ENCODE peak calls at places on chromosomes 7 and 10, in five cellular contexts. Y is activated T-helper 1 cell treated with anti-CD3 and anti-CD28 coated beads, Interleukin-2, amount 50 U/mL, for 16 hours; S is cardiac muscle cell; K is T-cell; Q is esophagus muscularis mucosa. H is an unnamed sample.

GRCh38 chr7:44768663-44769361 is 20.2 kb downstream of the ZMIZ2 start:
- DNase-seq in Y (no peak), S (no peak), K (no peak), Q (no peak), H (no peak)

GRCh38 chr7:51611937-51612336 is 295.3 kb upstream of the COBL start:
- DNase-seq in Y (no peak), S (no peak), K (no peak), Q (no peak), H (no peak)

GRCh38 chr10:36038316-36038715 is 396.2 kb upstream of the FZD8 start:
- DNase-seq in Y (no peak), S (no peak), K (no peak), Q (no peak), H (no peak)

GRCh38 chr7:107632466-107632865 is 28.2 kb upstream of the SLC26A4 start:
- DNase-seq in Y (no peak), S (no peak), K (no peak), Q (no peak), H (no peak)

GRCh38 chr7:41459623-41460256 is 243.2 kb downstream of the INHBA start:
- DNase-seq in Y (no peak), S (no peak), K (no peak), Q (no peak), H (no peak)

GRCh38 chr7:128321044-128321422 is 22.7 kb downstream of the RBM28 start:
- DNase-seq in Y (no peak), S (no peak), K (no peak), Q (peak; percentile 68), H (no peak)

GRCh38 chr10:13894412-13895093 is 307.8 kb downstream of the PRPF18 start:
- DNase-seq in Y (no peak), S (no peak), K (no peak), Q (no peak), H (peak; percentile 73)

GRCh38 chr10:43903451-43903850 is 254.8 kb upstream of the ZNF32 start:
- DNase-seq in Y (no peak), S (no peak), K (no peak), Q (peak; percentile 84), H (no peak)

GRCh38 chr10:77884181-77884580 is 42.4 kb downstream of the DLG5 start:
- DNase-seq in Y (no peak), S (no peak), K (no peak), Q (no peak), H (no peak)

GRCh38 chr10:21172774-21173432 is 275.8 kb upstream of the NEBL start:
- DNase-seq in Y (no peak), S (peak; percentile 51), K (no peak), Q (no peak), H (peak; percentile 40)

GRCh38 chr7:78607099-78607498 is 808.5 kb downstream of the PHTF2 start:
- DNase-seq in Y (no peak), S (no peak), K (no peak), Q (no peak), H (peak; percentile 25)

GRCh38 chr10:29807407-29807806 is 172.6 kb upstream of the SVIL start:
- DNase-seq in Y (no peak), S (no peak), K (no peak), Q (no peak), H (peak; percentile 95)

GRCh38 chr7:92633211-92633906 is 43.2 kb upstream of the FAM133B start:
- DNase-seq in Y (no peak), S (no peak), K (no peak), Q (no peak), H (peak; percentile 96)

GRCh38 chr10:58608826-58609225 is 96.2 kb downstream of the BICC1 start:
- DNase-seq in Y (no peak), S (no peak), K (no peak), Q (no peak), H (no peak)

GRCh38 chr10:43193496-43194080 is 55.3 kb downstream of the CSGALNACT2 start:
- DNase-seq in Y (no peak), S (no peak), K (no peak), Q (no peak), H (no peak)

H was measured in kidney tubule cell.